ENCODE peak calls at places on chromosomes 1 and 21, in six cellular contexts. Y, Z, H, B, L and W are unnamed samples.

GRCh38 chr1:225449261-225449660 is 21.4 kb upstream of the LBR start:
- DNase-seq in Z (no peak), L (no peak), H (no peak), B (no peak), Y (peak; percentile 98), W (no peak)

GRCh38 chr1:44326066-44326701 is 28.9 kb downstream of the ERI3 start:
- DNase-seq in Z (no peak), B (no peak), L (no peak), H (no peak), Y (no peak), W (no peak)

GRCh38 chr1:82517586-82517985 is 716.9 kb downstream of the ADGRL2 start:
- DNase-seq in H (peak; percentile 35), B (no peak), L (peak; percentile 63), Z (peak; percentile 27), Y (no peak), W (no peak)

GRCh38 chr1:188590641-188591040 is 1761.9 kb downstream of the PLA2G4A start:
- DNase-seq in H (no peak), Z (no peak), B (no peak), Y (no peak), L (no peak), W (no peak)

GRCh38 chr1:82979593-82980230 is 1019.2 kb downstream of the TTLL7 start:
- DNase-seq in B (peak; percentile 25), H (no peak), Y (no peak), L (no peak), Z (no peak), W (no peak)

GRCh38 chr1:159924791-159925712 is at the start of gene TAGLN2:
- DNase-seq in L (peak; percentile 91), B (peak; percentile 93), H (peak; percentile 92), Z (peak; percentile 94), Y (peak; percentile 93), W (peak; percentile 93)

GRCh38 chr1:157098519-157098918 is 1.1 kb downstream of the ETV3L start:
- DNase-seq in Y (no peak), B (no peak), Z (no peak), H (no peak), L (no peak), W (no peak)

GRCh38 chr1:17502326-17502778 is 37.1 kb upstream of the ARHGEF10L start:
- DNase-seq in B (peak; percentile 65), Y (peak; percentile 52), H (peak; percentile 90), L (peak; percentile 92), Z (peak; percentile 89), W (peak; percentile 90)

GRCh38 chr21:14115646-14116045 is 95.1 kb downstream of the LIPI start:
- DNase-seq in B (no peak), L (no peak), Z (no peak), Y (no peak), H (no peak), W (no peak)

GRCh38 chr1:10736623-10737267 is 59.7 kb downstream of the CASZ1 start:
- DNase-seq in L (no peak), Y (no peak), Z (no peak), B (no peak), H (peak; percentile 92), W (no peak)

GRCh38 chr1:100671604-100672003 is 47.9 kb upstream of the VCAM1 start:
- DNase-seq in B (no peak), Z (no peak), Y (peak; percentile 34), L (no peak), H (no peak), W (no peak)

DNA sequence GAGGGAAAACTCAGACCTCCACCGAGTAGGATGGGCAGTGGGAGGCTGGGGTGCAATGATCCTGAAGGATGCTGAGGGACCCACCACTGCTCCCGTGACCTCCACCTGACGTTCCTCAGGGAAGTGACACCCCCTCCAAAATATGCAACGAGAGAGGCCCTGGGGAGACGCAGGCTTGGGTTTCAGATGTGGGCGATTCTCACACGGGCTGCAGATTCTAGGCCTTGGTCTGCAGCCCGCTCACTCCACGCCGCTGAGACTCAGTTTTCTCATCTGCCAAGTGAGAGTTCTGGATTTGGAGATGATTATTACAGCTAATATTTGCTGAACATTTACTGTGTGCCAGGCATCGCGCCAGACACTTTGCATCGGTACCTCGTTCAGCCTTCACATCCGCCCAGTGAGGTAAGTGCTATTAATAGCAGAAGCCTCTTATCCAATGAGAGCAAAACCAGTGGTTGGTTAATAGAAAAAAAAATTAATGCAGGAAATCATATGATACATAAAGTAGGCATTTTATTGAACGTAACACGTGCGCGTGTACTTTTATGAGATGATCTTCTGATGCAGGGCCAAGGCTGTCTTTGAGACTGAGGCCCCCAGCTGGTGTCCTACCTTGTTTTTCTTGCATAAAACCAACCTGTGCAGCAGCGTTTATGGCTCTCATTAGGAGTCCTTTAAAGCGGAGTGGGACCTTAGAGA is 102.0 kb upstream of the RUNX3 start:
- DNase-seq in L (no peak), H (peak; percentile 62), B (peak; percentile 83), Y (no peak), Z (peak; percentile 35), W (no peak)
- H3K4me1 ChIP-seq in L (no peaks in the 10 kb centered on the region), H (no peaks in the 10 kb centered on the region), B (peaks cover 62% of the 10 kb centered on the region), Y (peaks cover 4% of the 10 kb centered on the region), Z (no peaks in the 10 kb centered on the region), W (no peaks in the 10 kb centered on the region)

DNA sequence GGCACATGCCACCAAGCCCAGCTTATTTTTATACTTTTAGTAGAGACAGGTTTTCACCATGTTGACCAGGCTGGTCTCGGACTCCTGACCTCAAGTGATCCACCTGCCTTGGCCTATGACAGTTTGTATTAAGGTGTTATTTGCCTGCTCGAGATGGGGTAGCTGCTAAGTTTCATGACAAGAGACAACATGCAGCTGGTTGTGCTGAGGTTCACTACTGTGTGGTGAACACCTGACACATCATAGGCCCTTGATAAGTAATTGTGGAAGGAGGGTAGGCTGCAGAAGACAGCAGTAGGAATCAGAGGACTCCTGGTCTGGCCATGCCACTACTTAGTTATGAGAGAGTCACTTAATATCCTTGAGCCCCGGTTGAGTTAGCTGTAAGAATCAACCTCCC is 46.2 kb downstream of the PLPP3 start:
- DNase-seq in B (no peak), Y (no peak), Z (no peak), H (no peak), L (no peak), W (no peak)
- H3K36me3 ChIP-seq in B (no peaks in the 10 kb centered on the region), Y (no peaks in the 10 kb centered on the region), Z (peaks cover 51% of the 10 kb centered on the region), H (no peaks in the 10 kb centered on the region), L (peaks cover 4% of the 10 kb centered on the region), W (peaks cover 10% of the 10 kb centered on the region)

DNA sequence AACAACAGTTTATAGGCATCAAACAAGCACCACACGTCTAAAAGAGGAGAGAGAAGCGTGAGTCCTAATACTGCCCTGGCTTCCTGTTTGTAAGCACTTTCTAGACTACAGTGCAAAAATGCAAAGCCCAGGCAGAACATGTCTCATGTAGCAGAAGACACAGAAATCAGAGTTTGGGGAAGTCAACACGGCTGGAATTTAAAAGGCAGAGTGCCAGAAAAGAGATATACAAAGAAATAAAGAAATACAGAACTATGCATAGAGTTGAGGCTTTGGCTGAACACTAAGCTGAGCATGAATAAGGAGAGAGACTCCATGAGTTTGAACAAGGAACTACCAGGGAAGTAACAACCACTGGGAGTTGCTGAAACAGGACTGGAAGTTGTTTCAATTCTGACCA is 566.6 kb upstream of the NR5A2 start:
- DNase-seq in Z (no peak), B (no peak), Y (no peak), H (no peak), L (no peak), W (no peak)
- TF ChIP-seq CTCF in Z (no peak), B (no peak), Y (no peak), H (no peak), L (no peak), W (no peak)

GRCh38 chr1:151311589-151312331 is 15.5 kb downstream of the PI4KB start:
- DNase-seq in H (peak; percentile 50), Z (peak; percentile 33), L (no peak), Y (peak; percentile 99), B (peak; percentile 22), W (peak; percentile 89)
- H3K4me1 ChIP-seq in H (peaks cover 39% of the 10 kb centered on the region), Z (peaks cover 67% of the 10 kb centered on the region), L (peaks cover 25% of the 10 kb centered on the region), Y (peaks cover 31% of the 10 kb centered on the region), B (no peaks in the 10 kb centered on the region), W (peaks cover 57% of the 10 kb centered on the region)

GRCh38 chr1:27882543-27882903 is 10.2 kb downstream of the THEMIS2 start:
- DNase-seq in Z (no peak), B (no peak), L (no peak), H (no peak), Y (no peak), W (no peak)

GRCh38 chr1:27885620-27886352 is 13.4 kb downstream of the THEMIS2 start:
- DNase-seq in Z (no peak), B (no peak), Y (no peak), L (no peak), H (no peak), W (no peak)

GRCh38 chr1:27883536-27884181 is 11.3 kb downstream of the THEMIS2 start:
- DNase-seq in B (no peak), Z (no peak), Y (no peak), H (no peak), L (no peak), W (no peak)

GRCh38 chr1:27885114-27885528 is 12.8 kb downstream of the THEMIS2 start:
- DNase-seq in Z (no peak), L (no peak), Y (no peak), B (no peak), H (no peak), W (no peak)

DNA sequence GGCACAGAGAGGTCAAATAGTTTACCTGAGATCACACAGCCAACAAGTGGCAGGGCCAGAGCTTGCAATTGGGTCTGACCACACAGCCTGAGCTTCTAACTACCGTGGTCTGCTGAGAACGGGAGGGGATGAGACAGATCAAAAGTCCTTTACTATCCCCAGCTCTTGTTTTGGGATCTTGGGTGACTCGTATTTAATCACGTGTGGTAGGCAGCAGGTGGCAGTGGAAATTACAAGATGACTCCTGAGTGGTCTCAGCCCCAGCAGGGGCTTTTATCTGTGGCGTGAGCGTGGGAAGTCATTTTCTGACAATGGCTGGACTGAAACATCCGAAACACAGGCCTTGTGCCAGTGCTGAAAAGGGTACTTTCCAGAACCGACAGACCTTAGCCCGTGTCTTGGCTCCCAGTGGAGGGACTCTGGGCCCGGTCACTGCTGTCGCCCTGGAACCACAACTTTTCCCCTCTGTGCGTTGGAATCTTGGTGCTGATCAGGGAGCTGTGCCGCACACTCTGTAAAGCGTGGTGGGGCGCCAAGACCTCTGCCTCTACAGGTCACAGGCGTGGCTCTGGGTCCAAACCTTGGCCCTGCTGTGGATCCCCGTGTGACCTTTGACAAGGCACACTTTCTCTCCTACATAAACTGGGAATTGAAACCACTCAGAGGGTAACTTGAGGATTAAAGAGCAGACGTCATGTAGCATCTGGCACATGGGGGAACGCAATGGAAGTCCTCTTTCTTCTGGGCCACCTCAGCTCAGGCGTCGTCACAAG is 12.0 kb downstream of the THEMIS2 start:
- DNase-seq in Y (no peak), Z (no peak), B (no peak), L (no peak), H (no peak), W (no peak)
- H3K36me3 ChIP-seq in Y (no peaks in the 10 kb centered on the region), Z (peaks cover 7% of the 10 kb centered on the region), B (no peaks in the 10 kb centered on the region), L (no peaks in the 10 kb centered on the region), H (no peaks in the 10 kb centered on the region), W (no peaks in the 10 kb centered on the region)

GRCh38 chr1:52055854-52056109 is 313 bp upstream of the BTF3L4 start:
- DNase-seq in L (no peak), B (no peak), Z (no peak), Y (no peak), H (no peak), W (no peak)
- TF ChIP-seq CTCF in L (no peak), B (no peak), Z (no peak), Y (no peak), H (no peak), W (no peak)